ENCODE peak calls at places on chromosomes 11 and 22, in nine cellular contexts. One of them, this sample, is unnamed.

GRCh38 chr22:49900441-49901230 is 17.6 kb downstream of the ALG12 start:
- DNase-seq in NCI-H510A treated with DMSO at 0.1 percent for 48 hours: no peak
- DNase-seq in foreskin fibroblast: no peak
- DNase-seq in fibroblast of the conjunctiva: no peak
- DNase-seq in SW 1271: no peak
- DNase-seq in B cell: no peak
- DNase-seq in amygdala: no peak
- DNase-seq in natural killer cell treated with Interleukin-12 subunit alpha and Interleukin-12 subunit beta and Interleukin-15 and Interleukin-18, amount 100 ng/mL, for 72 hours: no peak
- DNase-seq in fibroblast of pulmonary artery: no peak
- DNase-seq in this sample: no peak

GRCh38 chr11:11748706-11749365 is 92.9 kb upstream of the USP47 start:
- DNase-seq in foreskin fibroblast: peak; percentile 14
- DNase-seq in fibroblast of the conjunctiva: no peak
- DNase-seq in natural killer cell treated with Interleukin-12 subunit alpha and Interleukin-12 subunit beta and Interleukin-15 and Interleukin-18, amount 100 ng/mL, for 72 hours: no peak
- DNase-seq in NCI-H510A treated with DMSO at 0.1 percent for 48 hours: no peak
- DNase-seq in SW 1271: no peak
- DNase-seq in B cell: no peak
- DNase-seq in amygdala: no peak
- DNase-seq in fibroblast of pulmonary artery: no peak
- DNase-seq in this sample: no peak

GRCh38 chr11:23284626-23285025 is 424.4 kb upstream of the CCDC179 start:
- DNase-seq in amygdala: no peak
- DNase-seq in natural killer cell treated with Interleukin-12 subunit alpha and Interleukin-12 subunit beta and Interleukin-15 and Interleukin-18, amount 100 ng/mL, for 72 hours: no peak
- DNase-seq in B cell: no peak
- DNase-seq in fibroblast of pulmonary artery: peak; percentile 30
- DNase-seq in NCI-H510A treated with DMSO at 0.1 percent for 48 hours: no peak
- DNase-seq in foreskin fibroblast: peak; percentile 28
- DNase-seq in SW 1271: no peak
- DNase-seq in fibroblast of the conjunctiva: peak; percentile 63
- DNase-seq in this sample: no peak

GRCh38 chr11:88246680-88247079 is 71.4 kb upstream of the RAB38 start:
- DNase-seq in NCI-H510A treated with DMSO at 0.1 percent for 48 hours: no peak
- DNase-seq in SW 1271: no peak
- DNase-seq in B cell: no peak
- DNase-seq in fibroblast of pulmonary artery: peak; percentile 93
- DNase-seq in natural killer cell treated with Interleukin-12 subunit alpha and Interleukin-12 subunit beta and Interleukin-15 and Interleukin-18, amount 100 ng/mL, for 72 hours: no peak
- DNase-seq in fibroblast of the conjunctiva: peak; percentile 22
- DNase-seq in amygdala: no peak
- DNase-seq in foreskin fibroblast: peak; percentile 83
- DNase-seq in this sample: no peak

GRCh38 chr11:76135491-76135890 is 70.8 kb downstream of the WNT11 start:
- DNase-seq in SW 1271: no peak
- DNase-seq in amygdala: no peak
- DNase-seq in fibroblast of the conjunctiva: no peak
- DNase-seq in B cell: no peak
- DNase-seq in natural killer cell treated with Interleukin-12 subunit alpha and Interleukin-12 subunit beta and Interleukin-15 and Interleukin-18, amount 100 ng/mL, for 72 hours: no peak
- DNase-seq in NCI-H510A treated with DMSO at 0.1 percent for 48 hours: no peak
- DNase-seq in fibroblast of pulmonary artery: peak; percentile 21
- DNase-seq in foreskin fibroblast: no peak
- DNase-seq in this sample: no peak

GRCh38 chr11:43354311-43354710 is 4.4 kb upstream of the TTC17 start:
- DNase-seq in SW 1271: no peak
- DNase-seq in fibroblast of pulmonary artery: no peak
- DNase-seq in B cell: no peak
- DNase-seq in NCI-H510A treated with DMSO at 0.1 percent for 48 hours: no peak
- DNase-seq in amygdala: no peak
- DNase-seq in natural killer cell treated with Interleukin-12 subunit alpha and Interleukin-12 subunit beta and Interleukin-15 and Interleukin-18, amount 100 ng/mL, for 72 hours: no peak
- DNase-seq in foreskin fibroblast: no peak
- DNase-seq in fibroblast of the conjunctiva: no peak
- DNase-seq in this sample: no peak

GRCh38 chr11:41926339-41926738 is 466.9 kb upstream of the LRRC4C start:
- DNase-seq in amygdala: no peak
- DNase-seq in fibroblast of pulmonary artery: no peak
- DNase-seq in SW 1271: no peak
- DNase-seq in natural killer cell treated with Interleukin-12 subunit alpha and Interleukin-12 subunit beta and Interleukin-15 and Interleukin-18, amount 100 ng/mL, for 72 hours: no peak
- DNase-seq in foreskin fibroblast: no peak
- DNase-seq in B cell: no peak
- DNase-seq in NCI-H510A treated with DMSO at 0.1 percent for 48 hours: no peak
- DNase-seq in fibroblast of the conjunctiva: no peak
- DNase-seq in this sample: no peak

GRCh38 chr22:44996648-44997047 is 13.2 kb downstream of the PHF21B start:
- DNase-seq in SW 1271: no peak
- DNase-seq in fibroblast of pulmonary artery: no peak
- DNase-seq in foreskin fibroblast: no peak
- DNase-seq in B cell: no peak
- DNase-seq in NCI-H510A treated with DMSO at 0.1 percent for 48 hours: no peak
- DNase-seq in amygdala: no peak
- DNase-seq in natural killer cell treated with Interleukin-12 subunit alpha and Interleukin-12 subunit beta and Interleukin-15 and Interleukin-18, amount 100 ng/mL, for 72 hours: no peak
- DNase-seq in fibroblast of the conjunctiva: no peak
- DNase-seq in this sample: no peak

GRCh38 chr11:45170484-45170883 is 24.0 kb downstream of the PRDM11 start:
- DNase-seq in fibroblast of pulmonary artery: no peak
- DNase-seq in SW 1271: no peak
- DNase-seq in natural killer cell treated with Interleukin-12 subunit alpha and Interleukin-12 subunit beta and Interleukin-15 and Interleukin-18, amount 100 ng/mL, for 72 hours: no peak
- DNase-seq in amygdala: no peak
- DNase-seq in foreskin fibroblast: no peak
- DNase-seq in fibroblast of the conjunctiva: no peak
- DNase-seq in NCI-H510A treated with DMSO at 0.1 percent for 48 hours: no peak
- DNase-seq in B cell: no peak
- DNase-seq in this sample: no peak

GRCh38 chr11:17803751-17804334 is 69.3 kb downstream of the KCNC1 start:
- DNase-seq in NCI-H510A treated with DMSO at 0.1 percent for 48 hours: peak; percentile 11
- DNase-seq in foreskin fibroblast: no peak
- DNase-seq in amygdala: no peak
- DNase-seq in fibroblast of pulmonary artery: no peak
- DNase-seq in SW 1271: no peak
- DNase-seq in B cell: no peak
- DNase-seq in fibroblast of the conjunctiva: no peak
- DNase-seq in natural killer cell treated with Interleukin-12 subunit alpha and Interleukin-12 subunit beta and Interleukin-15 and Interleukin-18, amount 100 ng/mL, for 72 hours: no peak
- DNase-seq in this sample: no peak

GRCh38 chr11:86247608-86248007 is 3.1 kb downstream of the EED start:
- DNase-seq in fibroblast of the conjunctiva: no peak
- DNase-seq in SW 1271: no peak
- DNase-seq in fibroblast of pulmonary artery: no peak
- DNase-seq in B cell: no peak
- DNase-seq in NCI-H510A treated with DMSO at 0.1 percent for 48 hours: no peak
- DNase-seq in foreskin fibroblast: no peak
- DNase-seq in amygdala: no peak
- DNase-seq in natural killer cell treated with Interleukin-12 subunit alpha and Interleukin-12 subunit beta and Interleukin-15 and Interleukin-18, amount 100 ng/mL, for 72 hours: no peak
- DNase-seq in this sample: no peak

GRCh38 chr11:122167100-122167499 is 51.1 kb upstream of the BLID start:
- DNase-seq in fibroblast of the conjunctiva: peak; percentile 35
- DNase-seq in NCI-H510A treated with DMSO at 0.1 percent for 48 hours: no peak
- DNase-seq in natural killer cell treated with Interleukin-12 subunit alpha and Interleukin-12 subunit beta and Interleukin-15 and Interleukin-18, amount 100 ng/mL, for 72 hours: no peak
- DNase-seq in fibroblast of pulmonary artery: peak; percentile 88
- DNase-seq in B cell: no peak
- DNase-seq in amygdala: no peak
- DNase-seq in SW 1271: no peak
- DNase-seq in foreskin fibroblast: peak; percentile 71
- DNase-seq in this sample: no peak

This sample was measured in OCI-LY7.